ENCODE peak calls at places on chromosomes 7 and 10, in eight cellular contexts. N, F, E, A, P, S, Z and G are unnamed samples.

GRCh38 chr10:96951954-96952353 is 119.9 kb downstream of the LCOR start:
- DNase-seq in N (no peak), F (no peak), E (no peak), A (no peak), P (no peak), S (no peak), Z (no peak), G (no peak)

GRCh38 chr7:7272294-7272693 is 90.0 kb downstream of the C1GALT1 start:
- DNase-seq in N (no peak), F (no peak), E (no peak), A (no peak), P (no peak), S (peak; percentile 49), Z (no peak), G (no peak)

GRCh38 chr10:73907841-73908517 is 3.0 kb upstream of the PLAU start:
- DNase-seq in N (no peak), F (no peak), E (no peak), A (peak; percentile 60), P (no peak), S (no peak), Z (no peak), G (no peak)

GRCh38 chr10:106424076-106424475 is 740.4 kb downstream of the SORCS1 start:
- DNase-seq in N (no peak), F (no peak), E (peak; percentile 95), A (no peak), P (no peak), S (peak; percentile 93), Z (no peak), G (no peak)

GRCh38 chr10:100866575-100867098 is 46.1 kb upstream of the SLF2 start:
- DNase-seq in N (no peak), F (no peak), E (no peak), A (no peak), P (no peak), S (no peak), Z (no peak), G (no peak)

GRCh38 chr7:107846324-107846723 is 43.3 kb upstream of the SLC26A3 start:
- DNase-seq in N (no peak), F (no peak), E (no peak), A (no peak), P (no peak), S (no peak), Z (no peak), G (no peak)

GRCh38 chr10:71011141-71011540 is 122.8 kb upstream of the PCBD1 start:
- DNase-seq in N (no peak), F (no peak), E (no peak), A (no peak), P (no peak), S (no peak), Z (no peak), G (no peak)

GRCh38 chr10:45419673-45420020 is 45.6 kb downstream of the ALOX5 start:
- DNase-seq in N (no peak), F (no peak), E (no peak), A (no peak), P (no peak), S (no peak), Z (no peak), G (no peak)

GRCh38 chr7:100675581-100676350 is 2.2 kb downstream of the GNB2 start:
- DNase-seq in N (peak; percentile 80), F (peak; percentile 82), E (peak; percentile 77), A (peak; percentile 75), P (peak; percentile 54), S (no peak), Z (peak; percentile 86), G (peak; percentile 75)

GRCh38 chr7:30142710-30143109 is 7.9 kb downstream of the MTURN start:
- DNase-seq in N (peak; percentile 58), F (no peak), E (peak; percentile 9), A (peak; percentile 55), P (no peak), S (peak; percentile 75), Z (no peak), G (peak; percentile 77)

GRCh38 chr10:129466703-129467345 is at the start of gene MGMT:
- DNase-seq in N (peak; percentile 93), F (peak; percentile 99), E (peak; percentile 79), A (peak; percentile 92), P (peak; percentile 80), S (peak; percentile 20), Z (peak; percentile 92), G (peak; percentile 95)

GRCh38 chr7:88456490-88456889 is 149.8 kb upstream of the STEAP4 start:
- DNase-seq in N (no peak), F (no peak), E (no peak), A (no peak), P (no peak), S (no peak), Z (no peak), G (no peak)

GRCh38 chr10:93160829-93161228 is 87.1 kb downstream of the CYP26A1 start:
- DNase-seq in N (no peak), F (no peak), E (peak; percentile 91), A (peak; percentile 63), P (no peak), S (peak; percentile 34), Z (no peak), G (peak; percentile 17)

GRCh38 chr10:50594012-50594411 is 29.7 kb downstream of the SGMS1 start:
- DNase-seq in N (no peak), F (no peak), E (peak; percentile 76), A (no peak), P (no peak), S (no peak), Z (no peak), G (no peak)

GRCh38 chr7:76430836-76431235 is 6.1 kb downstream of the ZP3 start:
- DNase-seq in N (no peak), F (no peak), E (no peak), A (no peak), P (no peak), S (no peak), Z (no peak), G (no peak)

GRCh38 chr7:33874943-33875342 is 30.4 kb upstream of the BMPER start:
- DNase-seq in N (no peak), F (no peak), E (peak; percentile 32), A (peak; percentile 57), P (no peak), S (peak; percentile 84), Z (no peak), G (no peak)

GRCh38 chr10:66990431-66990830 is 64.6 kb downstream of the LRRTM3 start:
- DNase-seq in N (no peak), F (no peak), E (no peak), A (no peak), P (no peak), S (no peak), Z (no peak), G (no peak)

GRCh38 chr10:79431891-79432831 is 13.3 kb downstream of the ZCCHC24 start:
- DNase-seq in N (no peak), F (no peak), E (no peak), A (peak; percentile 36), P (no peak), S (no peak), Z (no peak), G (no peak)

GRCh38 chr10:132449051-132449825 is 52.2 kb downstream of the PWWP2B start:
- DNase-seq in N (no peak), F (no peak), E (no peak), A (peak; percentile 85), P (no peak), S (no peak), Z (no peak), G (no peak)

GRCh38 chr7:129952164-129952652 is 552 bp downstream of the UBE2H start:
- DNase-seq in N (peak; percentile 46), F (peak; percentile 36), E (peak; percentile 33), A (peak; percentile 56), P (peak; percentile 16), S (no peak), Z (no peak), G (peak; percentile 69)

GRCh38 chr10:102645388-102645740 is 1.1 kb downstream of the TRIM8 start:
- DNase-seq in N (peak; percentile 85), F (peak; percentile 51), E (peak; percentile 74), A (peak; percentile 84), P (peak; percentile 71), S (peak; percentile 40), Z (no peak), G (peak; percentile 79)

GRCh38 chr7:98681951-98682350 is 64.9 kb downstream of the NPTX2 start:
- DNase-seq in N (no peak), F (no peak), E (no peak), A (no peak), P (no peak), S (no peak), Z (no peak), G (no peak)

GRCh38 chr10:4398602-4399001 is 427.4 kb upstream of the AKR1E2 start:
- DNase-seq in N (no peak), F (no peak), E (no peak), A (no peak), P (no peak), S (no peak), Z (no peak), G (no peak)

GRCh38 chr7:151068069-151068773 is 8.8 kb downstream of the SLC4A2 start:
- DNase-seq in N (no peak), F (no peak), E (peak; percentile 77), A (no peak), P (no peak), S (no peak), Z (no peak), G (no peak)

GRCh38 chr10:119360181-119360921 is 153.0 kb downstream of the GRK5 start:
- DNase-seq in N (no peak), F (peak; percentile 8), E (no peak), A (no peak), P (no peak), S (no peak), Z (no peak), G (no peak)

GRCh38 chr10:118751272-118751671 is 3.5 kb downstream of the CACUL1 start:
- DNase-seq in N (no peak), F (no peak), E (no peak), A (no peak), P (no peak), S (no peak), Z (no peak), G (no peak)

GRCh38 chr7:87510430-87510875 is 35.0 kb upstream of the ABCB4 start:
- DNase-seq in N (no peak), F (no peak), E (no peak), A (no peak), P (no peak), S (no peak), Z (no peak), G (no peak)

GRCh38 chr10:51297438-51297837 is 223.2 kb downstream of the PRKG1 start:
- DNase-seq in N (no peak), F (no peak), E (peak; percentile 42), A (no peak), P (no peak), S (no peak), Z (no peak), G (no peak)

GRCh38 chr7:80829527-80829926 is 89.3 kb downstream of the SEMA3C start:
- DNase-seq in N (no peak), F (no peak), E (no peak), A (no peak), P (no peak), S (no peak), Z (no peak), G (no peak)

GRCh38 chr10:27998178-27998953 is 513 bp downstream of the ODAD2 start:
- DNase-seq in N (no peak), F (peak; percentile 51), E (peak; percentile 20), A (no peak), P (no peak), S (no peak), Z (no peak), G (peak; percentile 40)

GRCh38 chr10:35626971-35627507 is 15.1 kb downstream of the FZD8 start:
- DNase-seq in N (no peak), F (no peak), E (no peak), A (no peak), P (no peak), S (no peak), Z (no peak), G (no peak)

GRCh38 chr7:155484483-155485399 is 26.8 kb downstream of the EN2 start:
- DNase-seq in N (no peak), F (no peak), E (no peak), A (no peak), P (no peak), S (no peak), Z (no peak), G (no peak)

GRCh38 chr7:105323366-105323765 is 65.4 kb downstream of the SRPK2 start:
- DNase-seq in N (no peak), F (no peak), E (no peak), A (no peak), P (no peak), S (no peak), Z (no peak), G (no peak)